ENCODE peak calls at places on chromosomes 2 and 18, in eight cellular contexts. One of them, this sample, is unnamed.

GRCh38 chr2:169715379-169716228 is 18.0 kb upstream of the KLHL23 start:
- DNase-seq in fibroblast of lung: peak
- DNase-seq in NCI-H1105 treated with DMSO at 0.1 percent for 48 hours: peak
- DNase-seq in colonic mucosa: peak
- DNase-seq in AG08395: peak
- DNase-seq in fibroblast of gingiva: peak
- DNase-seq in posterior cingulate gyrus: no peak
- DNase-seq in globus pallidus: no peak
- DNase-seq in this sample: no peak

GRCh38 chr2:70388813-70389212 is 86.9 kb upstream of the FAM136A start:
- DNase-seq in fibroblast of lung: no peak
- DNase-seq in NCI-H1105 treated with DMSO at 0.1 percent for 48 hours: no peak
- DNase-seq in colonic mucosa: no peak
- DNase-seq in AG08395: no peak
- DNase-seq in fibroblast of gingiva: no peak
- DNase-seq in posterior cingulate gyrus: no peak
- DNase-seq in globus pallidus: no peak
- DNase-seq in this sample: no peak

GRCh38 chr2:67290451-67290991 is 106.6 kb upstream of the ETAA1 start:
- DNase-seq in fibroblast of lung: peak
- DNase-seq in NCI-H1105 treated with DMSO at 0.1 percent for 48 hours: no peak
- DNase-seq in colonic mucosa: no peak
- DNase-seq in AG08395: peak
- DNase-seq in fibroblast of gingiva: peak
- DNase-seq in posterior cingulate gyrus: no peak
- DNase-seq in globus pallidus: no peak
- DNase-seq in this sample: peak

GRCh38 chr2:157831573-157832315 is 44.4 kb downstream of the ACVR1 start:
- DNase-seq in fibroblast of lung: peak
- DNase-seq in NCI-H1105 treated with DMSO at 0.1 percent for 48 hours: no peak
- DNase-seq in colonic mucosa: no peak
- DNase-seq in AG08395: no peak
- DNase-seq in fibroblast of gingiva: no peak
- DNase-seq in posterior cingulate gyrus: no peak
- DNase-seq in globus pallidus: no peak
- DNase-seq in this sample: no peak

GRCh38 chr18:62499263-62499650 is 23.6 kb upstream of the ZCCHC2 start:
- DNase-seq in fibroblast of lung: no peak
- DNase-seq in NCI-H1105 treated with DMSO at 0.1 percent for 48 hours: no peak
- DNase-seq in colonic mucosa: no peak
- DNase-seq in AG08395: no peak
- DNase-seq in fibroblast of gingiva: no peak
- DNase-seq in posterior cingulate gyrus: no peak
- DNase-seq in globus pallidus: no peak
- DNase-seq in this sample: no peak

GRCh38 chr18:3012306-3012919 is 531 bp downstream of the LPIN2 start:
- DNase-seq in fibroblast of lung: peak
- DNase-seq in NCI-H1105 treated with DMSO at 0.1 percent for 48 hours: peak
- DNase-seq in colonic mucosa: peak
- DNase-seq in AG08395: peak
- DNase-seq in fibroblast of gingiva: peak
- DNase-seq in posterior cingulate gyrus: peak
- DNase-seq in globus pallidus: peak
- DNase-seq in this sample: peak

GRCh38 chr2:1609706-1610485 is 134.4 kb downstream of the PXDN start:
- DNase-seq in fibroblast of lung: no peak
- DNase-seq in NCI-H1105 treated with DMSO at 0.1 percent for 48 hours: no peak
- DNase-seq in colonic mucosa: no peak
- DNase-seq in AG08395: no peak
- DNase-seq in fibroblast of gingiva: no peak
- DNase-seq in posterior cingulate gyrus: no peak
- DNase-seq in globus pallidus: no peak
- DNase-seq in this sample: no peak

GRCh38 chr2:63785096-63785495 is 56.6 kb upstream of the UGP2 start:
- DNase-seq in fibroblast of lung: no peak
- DNase-seq in NCI-H1105 treated with DMSO at 0.1 percent for 48 hours: no peak
- DNase-seq in colonic mucosa: no peak
- DNase-seq in AG08395: no peak
- DNase-seq in fibroblast of gingiva: no peak
- DNase-seq in posterior cingulate gyrus: no peak
- DNase-seq in globus pallidus: no peak
- DNase-seq in this sample: no peak

GRCh38 chr2:219598308-219599078 is 836 bp downstream of the STK11IP start:
- DNase-seq in fibroblast of lung: peak
- DNase-seq in NCI-H1105 treated with DMSO at 0.1 percent for 48 hours: peak
- DNase-seq in colonic mucosa: no peak
- DNase-seq in AG08395: no peak
- DNase-seq in fibroblast of gingiva: no peak
- DNase-seq in posterior cingulate gyrus: no peak
- DNase-seq in globus pallidus: no peak
- DNase-seq in this sample: peak

GRCh38 chr18:27839141-27839540 is 337.8 kb downstream of the CDH2 start:
- DNase-seq in fibroblast of lung: peak
- DNase-seq in NCI-H1105 treated with DMSO at 0.1 percent for 48 hours: no peak
- DNase-seq in colonic mucosa: no peak
- DNase-seq in AG08395: peak
- DNase-seq in fibroblast of gingiva: peak
- DNase-seq in posterior cingulate gyrus: no peak
- DNase-seq in globus pallidus: no peak
- DNase-seq in this sample: peak

GRCh38 chr2:178905266-178905665 is 98.0 kb upstream of the TTN start:
- DNase-seq in fibroblast of lung: no peak
- DNase-seq in NCI-H1105 treated with DMSO at 0.1 percent for 48 hours: no peak
- DNase-seq in colonic mucosa: no peak
- DNase-seq in AG08395: no peak
- DNase-seq in fibroblast of gingiva: no peak
- DNase-seq in posterior cingulate gyrus: no peak
- DNase-seq in globus pallidus: no peak
- DNase-seq in this sample: no peak

GRCh38 chr18:36328385-36328858 is 30.9 kb downstream of the FHOD3 start:
- DNase-seq in fibroblast of lung: no peak
- DNase-seq in NCI-H1105 treated with DMSO at 0.1 percent for 48 hours: no peak
- DNase-seq in colonic mucosa: no peak
- DNase-seq in AG08395: no peak
- DNase-seq in fibroblast of gingiva: no peak
- DNase-seq in posterior cingulate gyrus: no peak
- DNase-seq in globus pallidus: no peak
- DNase-seq in this sample: no peak

GRCh38 chr2:176390276-176390675 is 121.0 kb downstream of the MTX2 start:
- DNase-seq in fibroblast of lung: peak
- DNase-seq in NCI-H1105 treated with DMSO at 0.1 percent for 48 hours: no peak
- DNase-seq in colonic mucosa: no peak
- DNase-seq in AG08395: peak
- DNase-seq in fibroblast of gingiva: no peak
- DNase-seq in posterior cingulate gyrus: no peak
- DNase-seq in globus pallidus: no peak
- DNase-seq in this sample: no peak

GRCh38 chr2:64277101-64277849 is 133.1 kb upstream of the PELI1 start:
- DNase-seq in fibroblast of lung: peak
- DNase-seq in NCI-H1105 treated with DMSO at 0.1 percent for 48 hours: no peak
- DNase-seq in colonic mucosa: no peak
- DNase-seq in AG08395: peak
- DNase-seq in fibroblast of gingiva: no peak
- DNase-seq in posterior cingulate gyrus: no peak
- DNase-seq in globus pallidus: peak
- DNase-seq in this sample: no peak

GRCh38 chr2:226759768-226760167 is 39.9 kb downstream of the IRS1 start:
- DNase-seq in fibroblast of lung: no peak
- DNase-seq in NCI-H1105 treated with DMSO at 0.1 percent for 48 hours: no peak
- DNase-seq in colonic mucosa: no peak
- DNase-seq in AG08395: no peak
- DNase-seq in fibroblast of gingiva: no peak
- DNase-seq in posterior cingulate gyrus: peak
- DNase-seq in globus pallidus: no peak
- DNase-seq in this sample: no peak

GRCh38 chr2:55239656-55240222 is 7.3 kb downstream of the RPS27A start:
- DNase-seq in fibroblast of lung: no peak
- DNase-seq in NCI-H1105 treated with DMSO at 0.1 percent for 48 hours: no peak
- DNase-seq in colonic mucosa: no peak
- DNase-seq in AG08395: no peak
- DNase-seq in fibroblast of gingiva: no peak
- DNase-seq in posterior cingulate gyrus: no peak
- DNase-seq in globus pallidus: no peak
- DNase-seq in this sample: no peak

GRCh38 chr2:239967244-239968036 is 57.7 kb downstream of the NDUFA10 start:
- DNase-seq in fibroblast of lung: no peak
- DNase-seq in NCI-H1105 treated with DMSO at 0.1 percent for 48 hours: no peak
- DNase-seq in colonic mucosa: no peak
- DNase-seq in AG08395: no peak
- DNase-seq in fibroblast of gingiva: no peak
- DNase-seq in posterior cingulate gyrus: no peak
- DNase-seq in globus pallidus: no peak
- DNase-seq in this sample: no peak

GRCh38 chr2:173884403-173884802 is 80.8 kb downstream of the SP3 start:
- DNase-seq in fibroblast of lung: peak
- DNase-seq in NCI-H1105 treated with DMSO at 0.1 percent for 48 hours: no peak
- DNase-seq in colonic mucosa: peak
- DNase-seq in AG08395: peak
- DNase-seq in fibroblast of gingiva: peak
- DNase-seq in posterior cingulate gyrus: no peak
- DNase-seq in globus pallidus: peak
- DNase-seq in this sample: peak

GRCh38 chr2:191037351-191037750 is 23.4 kb upstream of the STAT1 start:
- DNase-seq in fibroblast of lung: no peak
- DNase-seq in NCI-H1105 treated with DMSO at 0.1 percent for 48 hours: no peak
- DNase-seq in colonic mucosa: no peak
- DNase-seq in AG08395: no peak
- DNase-seq in fibroblast of gingiva: peak
- DNase-seq in posterior cingulate gyrus: no peak
- DNase-seq in globus pallidus: no peak
- DNase-seq in this sample: no peak

GRCh38 chr2:15732341-15733077 is 140.8 kb downstream of the DDX1 start:
- DNase-seq in fibroblast of lung: peak
- DNase-seq in NCI-H1105 treated with DMSO at 0.1 percent for 48 hours: no peak
- DNase-seq in colonic mucosa: no peak
- DNase-seq in AG08395: no peak
- DNase-seq in fibroblast of gingiva: no peak
- DNase-seq in posterior cingulate gyrus: no peak
- DNase-seq in globus pallidus: no peak
- DNase-seq in this sample: no peak

GRCh38 chr2:469521-469920 is 181.6 kb upstream of the ALKAL2 start:
- DNase-seq in fibroblast of lung: no peak
- DNase-seq in NCI-H1105 treated with DMSO at 0.1 percent for 48 hours: no peak
- DNase-seq in colonic mucosa: no peak
- DNase-seq in AG08395: no peak
- DNase-seq in fibroblast of gingiva: no peak
- DNase-seq in posterior cingulate gyrus: no peak
- DNase-seq in globus pallidus: no peak
- DNase-seq in this sample: no peak

GRCh38 chr18:54261894-54262293 is 7.4 kb upstream of the POLI start:
- DNase-seq in fibroblast of lung: no peak
- DNase-seq in NCI-H1105 treated with DMSO at 0.1 percent for 48 hours: no peak
- DNase-seq in colonic mucosa: no peak
- DNase-seq in AG08395: no peak
- DNase-seq in fibroblast of gingiva: no peak
- DNase-seq in posterior cingulate gyrus: no peak
- DNase-seq in globus pallidus: no peak
- DNase-seq in this sample: no peak

GRCh38 chr2:239790313-239790712 is 234.8 kb downstream of the NDUFA10 start:
- DNase-seq in fibroblast of lung: no peak
- DNase-seq in NCI-H1105 treated with DMSO at 0.1 percent for 48 hours: no peak
- DNase-seq in colonic mucosa: no peak
- DNase-seq in AG08395: no peak
- DNase-seq in fibroblast of gingiva: no peak
- DNase-seq in posterior cingulate gyrus: peak
- DNase-seq in globus pallidus: no peak
- DNase-seq in this sample: no peak

GRCh38 chr2:105804266-105804665 is 59.6 kb downstream of the NCK2 start:
- DNase-seq in fibroblast of lung: peak
- DNase-seq in NCI-H1105 treated with DMSO at 0.1 percent for 48 hours: peak
- DNase-seq in colonic mucosa: no peak
- DNase-seq in AG08395: no peak
- DNase-seq in fibroblast of gingiva: peak
- DNase-seq in posterior cingulate gyrus: no peak
- DNase-seq in globus pallidus: no peak
- DNase-seq in this sample: peak

GRCh38 chr2:16604236-16604635 is 61.4 kb downstream of the CYRIA start:
- DNase-seq in fibroblast of lung: no peak
- DNase-seq in NCI-H1105 treated with DMSO at 0.1 percent for 48 hours: no peak
- DNase-seq in colonic mucosa: no peak
- DNase-seq in AG08395: no peak
- DNase-seq in fibroblast of gingiva: no peak
- DNase-seq in posterior cingulate gyrus: no peak
- DNase-seq in globus pallidus: no peak
- DNase-seq in this sample: no peak

GRCh38 chr2:64137996-64138395 is 6.2 kb downstream of the PELI1 start:
- DNase-seq in fibroblast of lung: no peak
- DNase-seq in NCI-H1105 treated with DMSO at 0.1 percent for 48 hours: no peak
- DNase-seq in colonic mucosa: no peak
- DNase-seq in AG08395: no peak
- DNase-seq in fibroblast of gingiva: no peak
- DNase-seq in posterior cingulate gyrus: no peak
- DNase-seq in globus pallidus: no peak
- DNase-seq in this sample: no peak